ENCODE peak calls at places on chromosomes 4 and X, in eight cellular contexts. Z is NCI-H524; F is left cardiac atrium; V is small intestine; M is anterior cingulate cortex; N is CD8-positive, alpha-beta T cell; O is RWPE1; X is omental fat pad. R is an unnamed sample.

GRCh38 chr4:107757860-107758476 is 37.9 kb upstream of the PAPSS1 start:
- DNase-seq in V (peak; percentile 40), M (no peak), F (no peak), O (peak; percentile 20), X (no peak), Z (peak; percentile 16), N (no peak), R (peak; percentile 36)

GRCh38 chrX:31258163-31258562 is 186.3 kb upstream of the FTHL17 start:
- DNase-seq in V (peak; percentile 15), O (peak; percentile 15), X (no peak), F (no peak), N (no peak), M (no peak), Z (no peak), R (no peak)

GRCh38 chrX:154800508-154801207 is 4.6 kb downstream of the MPP1 start:
- DNase-seq in N (no peak), Z (no peak), M (no peak), X (no peak), V (peak; percentile 80), O (no peak), F (no peak), R (no peak)

GRCh38 chrX:106999002-106999975 is 723 bp downstream of the MORC4 start:
- DNase-seq in N (peak; percentile 39), O (peak; percentile 34), Z (peak; percentile 64), M (peak; percentile 25), V (peak; percentile 50), X (peak; percentile 27), F (peak; percentile 44), R (peak; percentile 57)

GRCh38 chr4:112889199-112889598 is 160.3 kb upstream of the ANK2 start:
- DNase-seq in F (no peak), V (no peak), Z (no peak), X (no peak), O (no peak), M (no peak), N (no peak), R (no peak)

GRCh38 chr4:184588893-184589292 is 60.4 kb downstream of the CASP3 start:
- DNase-seq in Z (no peak), M (peak; percentile 12), O (no peak), N (no peak), V (no peak), F (no peak), X (no peak), R (no peak)

GRCh38 chrX:38636949-38637819 is 75.8 kb downstream of the TSPAN7 start:
- DNase-seq in F (peak; percentile 25), N (no peak), V (no peak), Z (peak; percentile 37), M (no peak), X (no peak), O (no peak), R (no peak)

GRCh38 chr4:9832640-9833039 is 51.2 kb downstream of the DRD5 start:
- DNase-seq in V (no peak), N (no peak), X (no peak), Z (no peak), M (no peak), F (peak; percentile 33), O (no peak), R (no peak)

GRCh38 chr4:141569141-141569540 is 67.2 kb upstream of the IL15 start:
- DNase-seq in N (no peak), Z (no peak), V (no peak), F (no peak), X (no peak), M (no peak), O (no peak), R (no peak)

GRCh38 chr4:92599044-92599443 is 295.3 kb downstream of the GRID2 start:
- DNase-seq in M (no peak), F (no peak), V (no peak), N (no peak), O (peak; percentile 31), Z (no peak), X (no peak), R (no peak)

GRCh38 chr4:75916091-75916661 is 13.9 kb upstream of the PPEF2 start:
- DNase-seq in Z (peak; percentile 1), X (no peak), O (peak; percentile 52), V (peak; percentile 60), M (peak; percentile 4), F (no peak), N (peak; percentile 8), R (peak; percentile 71)

GRCh38 chrX:118356154-118356701 is 10.3 kb downstream of the WDR44 start:
- DNase-seq in V (no peak), F (no peak), M (no peak), N (no peak), O (no peak), Z (no peak), X (no peak), R (no peak)

GRCh38 chr4:144562019-144562740 is 83.8 kb upstream of the HHIP start:
- DNase-seq in N (no peak), Z (peak; percentile 60), F (no peak), O (no peak), M (no peak), X (no peak), V (no peak), R (no peak)

GRCh38 chr4:101037938-101038413 is 309.4 kb downstream of the PPP3CA start:
- DNase-seq in X (no peak), V (peak; percentile 17), Z (no peak), F (no peak), O (no peak), N (no peak), M (no peak), R (no peak)

GRCh38 chr4:140239311-140239710 is 85.3 kb upstream of the MAML3 start:
- DNase-seq in N (no peak), M (no peak), Z (peak; percentile 73), O (no peak), F (no peak), X (no peak), V (no peak), R (no peak)

GRCh38 chr4:8010618-8011017 is 71.0 kb upstream of the AFAP1 start:
- DNase-seq in N (no peak), Z (peak; percentile 98), M (peak; percentile 83), F (no peak), O (no peak), V (peak; percentile 40), X (no peak), R (peak; percentile 61)

GRCh38 chr4:152590179-152591031 is 54.5 kb upstream of the FBXW7 start:
- DNase-seq in Z (peak; percentile 73), N (no peak), M (no peak), V (no peak), F (no peak), O (peak; percentile 85), X (no peak), R (peak; percentile 75)

GRCh38 chr4:30903493-30903892 is 183.3 kb downstream of the PCDH7 start:
- DNase-seq in V (no peak), Z (no peak), F (no peak), M (no peak), N (no peak), O (no peak), X (no peak), R (no peak)

GRCh38 chrX:10072786-10073568 is 83.8 kb upstream of the CLCN4 start:
- DNase-seq in Z (no peak), X (no peak), O (no peak), M (no peak), N (no peak), V (no peak), F (no peak), R (no peak)

GRCh38 chr4:91837608-91838029 is 466.1 kb upstream of the GRID2 start:
- DNase-seq in N (no peak), Z (no peak), V (no peak), X (no peak), M (no peak), O (peak; percentile 8), F (no peak), R (no peak)

GRCh38 chr4:143251348-143251747 is 66.6 kb downstream of the USP38 start:
- DNase-seq in N (no peak), O (no peak), Z (no peak), V (no peak), X (no peak), M (no peak), F (no peak), R (no peak)

GRCh38 chr4:110137819-110138218 is 60.6 kb downstream of the ELOVL6 start:
- DNase-seq in F (no peak), N (no peak), O (no peak), V (no peak), M (no peak), X (no peak), Z (no peak), R (no peak)

GRCh38 chr4:143207555-143207954 is 22.8 kb downstream of the USP38 start:
- DNase-seq in F (no peak), M (no peak), O (no peak), X (no peak), V (peak; percentile 16), N (no peak), Z (peak; percentile 2), R (no peak)

GRCh38 chr4:38523524-38524448 is 140.2 kb upstream of the KLF3 start:
- DNase-seq in X (no peak), M (no peak), N (no peak), F (no peak), V (no peak), O (no peak), Z (no peak), R (no peak)

GRCh38 chrX:154727418-154728323 is 23.2 kb downstream of the GAB3 start:
- DNase-seq in N (no peak), V (no peak), O (no peak), F (peak; percentile 64), X (no peak), Z (no peak), M (no peak), R (no peak)

GRCh38 chrX:15946783-15947550 is 92.4 kb upstream of the AP1S2 start:
- DNase-seq in F (no peak), Z (no peak), O (peak; percentile 49), X (no peak), M (no peak), V (no peak), N (no peak), R (no peak)

GRCh38 chr4:173333658-173334084 is 487 bp downstream of the HMGB2 start:
- DNase-seq in N (peak; percentile 36), X (no peak), O (peak; percentile 8), Z (peak; percentile 27), M (peak; percentile 50), F (peak; percentile 73), V (no peak), R (peak; percentile 79)

R was measured in D341Med.